ENCODE peak calls at places on chromosomes 6 and 20, in seven cellular contexts. F is CD4-positive, CD25-positive, alpha-beta regulatory T cell; M is brain microvascular endothelial cell; S is psoas muscle; N is neural progenitor cell; T is heart left ventricle; D is GM23248. R is an unnamed sample.

GRCh38 chr6:127484207-127484858 is 25.1 kb upstream of the KIAA0408 start:
- DNase-seq in F (peak; percentile 36), N (no peak), S (no peak), D (peak; percentile 69), M (peak; percentile 61), T (no peak), R (peak; percentile 40)

GRCh38 chr6:169112483-169113320 is 140.9 kb downstream of the THBS2 start:
- DNase-seq in T (no peak), S (no peak), N (no peak), F (no peak), M (no peak), D (no peak), R (no peak)

GRCh38 chr6:139821669-139822223 is 447.3 kb upstream of the CITED2 start:
- DNase-seq in M (no peak), D (no peak), S (no peak), N (no peak), T (no peak), F (no peak), R (peak; percentile 65)

GRCh38 chr20:64044484-64045247 is 4.8 kb downstream of the SOX18 start:
- DNase-seq in N (no peak), M (no peak), S (no peak), F (no peak), T (no peak), D (peak; percentile 84), R (peak; percentile 61)

GRCh38 chr6:168648240-168648639 is 207.3 kb downstream of the SMOC2 start:
- DNase-seq in S (no peak), M (no peak), T (no peak), D (no peak), N (no peak), F (no peak), R (peak; percentile 13)

GRCh38 chr6:137805622-137806021 is 61.4 kb upstream of the TNFAIP3 start:
- DNase-seq in F (no peak), M (no peak), N (no peak), D (no peak), T (peak; percentile 63), S (no peak), R (no peak)

GRCh38 chr6:119241124-119241491 is 108.5 kb downstream of the MAN1A1 start:
- DNase-seq in S (no peak), D (peak; percentile 25), N (no peak), F (no peak), M (no peak), T (no peak), R (no peak)

GRCh38 chr6:41040101-41040910 is 1.3 kb upstream of the UNC5CL start:
- DNase-seq in S (no peak), T (no peak), M (no peak), D (peak; percentile 38), F (no peak), N (no peak), R (no peak)

GRCh38 chr6:160990847-160991410 is 640 bp upstream of the MAP3K4 start:
- DNase-seq in F (no peak), D (no peak), N (no peak), S (no peak), T (no peak), M (no peak), R (no peak)

GRCh38 chr6:2763876-2764540 is 1.2 kb upstream of the WRNIP1 start:
- DNase-seq in D (no peak), N (no peak), T (peak; percentile 66), F (no peak), S (no peak), M (no peak), R (peak; percentile 29)

GRCh38 chr6:119340766-119341487 is 8.6 kb downstream of the MAN1A1 start:
- DNase-seq in F (no peak), T (no peak), D (no peak), S (no peak), N (peak; percentile 87), M (no peak), R (peak; percentile 17)

GRCh38 chr20:64133951-64134407 is 26.6 kb upstream of the NPBWR2 start:
- DNase-seq in T (peak; percentile 24), D (no peak), S (no peak), F (no peak), N (peak; percentile 60), M (no peak), R (peak; percentile 26)

GRCh38 chr20:53698321-53698978 is 104.8 kb upstream of the ZNF217 start:
- DNase-seq in D (no peak), T (no peak), S (no peak), F (no peak), M (no peak), N (no peak), R (no peak)

GRCh38 chr6:27407153-27407814 is 18.7 kb downstream of the ZNF391 start:
- DNase-seq in M (no peak), S (no peak), T (no peak), N (no peak), F (no peak), D (no peak), R (no peak)

GRCh38 chr6:39225946-39226437 is 3.3 kb downstream of the KCNK5 start:
- DNase-seq in D (no peak), T (peak; percentile 60), N (no peak), S (no peak), M (no peak), F (no peak), R (no peak)

GRCh38 chr6:108363756-108364356 is 69.0 kb downstream of the AFG1L start:
- DNase-seq in F (no peak), S (no peak), T (no peak), D (peak; percentile 13), N (peak; percentile 40), M (no peak), R (peak; percentile 37)

GRCh38 chr20:38226553-38226952 is 34.0 kb downstream of the KIAA1755 start:
- DNase-seq in M (no peak), F (no peak), N (no peak), T (no peak), S (no peak), D (no peak), R (no peak)

GRCh38 chr6:126268087-126268486 is 71.8 kb upstream of the CENPW start:
- DNase-seq in D (no peak), T (no peak), M (no peak), N (peak; percentile 1), S (no peak), F (no peak), R (peak; percentile 41)

GRCh38 chr20:14865169-14865568 is 527.8 kb upstream of the FLRT3 start:
- DNase-seq in S (no peak), M (no peak), F (no peak), N (no peak), D (peak; percentile 57), T (no peak), R (no peak)

GRCh38 chr6:84282566-84282965 is 55.1 kb upstream of the CEP162 start:
- DNase-seq in F (no peak), T (no peak), D (peak; percentile 75), S (peak; percentile 18), M (no peak), N (no peak), R (peak; percentile 50)

GRCh38 chr20:63957004-63957689 is 931 bp upstream of the UCKL1 start:
- DNase-seq in T (no peak), F (peak; percentile 46), D (peak; percentile 85), M (no peak), N (peak; percentile 72), S (peak; percentile 74), R (peak; percentile 80)

GRCh38 chr6:166809721-166810120 is 146.6 kb downstream of the RNASET2 start:
- DNase-seq in N (no peak), S (no peak), F (no peak), D (no peak), T (no peak), M (no peak), R (no peak)

GRCh38 chr6:166813461-166813860 is 142.9 kb downstream of the RNASET2 start:
- DNase-seq in M (no peak), T (no peak), D (no peak), F (no peak), N (no peak), S (no peak), R (no peak)

GRCh38 chr6:166814386-166814785 is 142.0 kb downstream of the RNASET2 start:
- DNase-seq in S (no peak), N (no peak), F (no peak), M (no peak), D (no peak), T (no peak), R (no peak)

GRCh38 chr6:166806962-166807757 is 149.2 kb downstream of the RNASET2 start:
- DNase-seq in F (no peak), D (no peak), T (no peak), N (no peak), M (no peak), S (no peak), R (no peak)

DNA sequence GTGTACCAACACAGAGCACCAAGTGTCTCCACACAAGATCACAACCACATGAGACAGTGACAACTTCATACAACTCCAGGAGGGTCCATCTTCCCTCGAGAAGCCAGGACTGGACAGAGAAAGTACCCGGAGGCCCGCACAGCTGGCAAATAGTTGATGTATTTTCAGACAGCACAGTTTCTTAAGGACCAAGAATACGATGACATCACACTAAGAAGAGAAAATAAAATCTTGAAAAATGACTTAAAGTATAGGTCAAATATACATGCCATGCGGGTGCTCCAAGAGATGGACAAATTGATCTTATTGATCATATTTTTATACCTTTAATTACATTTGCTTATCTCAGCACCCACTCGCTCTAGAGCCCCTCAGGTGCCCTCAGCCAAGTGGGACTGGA is 145.5 kb downstream of the RNASET2 start:
- DNase-seq in M (no peak), T (no peak), S (no peak), D (no peak), N (no peak), F (no peak), R (no peak)
- H3K36me3 ChIP-seq in M (no peaks in the 10 kb centered on the region), T (no peaks in the 10 kb centered on the region), S (no peaks in the 10 kb centered on the region), D (no peaks in the 10 kb centered on the region), N (no peaks in the 10 kb centered on the region), F (no peaks in the 10 kb centered on the region), R (no peaks in the 10 kb centered on the region)

DNA sequence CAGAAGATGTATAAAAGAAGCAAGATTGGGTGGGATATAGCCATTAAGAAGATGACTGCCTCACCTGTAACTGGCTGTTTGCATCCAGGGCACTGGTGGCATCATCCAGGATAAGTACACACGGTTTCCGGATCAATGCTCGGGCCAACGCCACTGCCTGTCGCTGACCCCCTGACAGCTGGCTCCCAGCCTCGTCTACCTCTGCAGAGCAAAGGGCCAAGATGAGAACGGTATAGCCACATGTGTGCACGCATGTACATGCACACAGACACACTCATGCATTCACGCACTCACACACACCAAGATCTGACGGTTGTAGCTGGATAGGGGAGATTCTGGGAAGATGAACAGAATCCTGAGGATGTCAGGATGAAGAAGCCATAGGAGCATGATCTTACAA is 3.2 kb upstream of the PSMB8 start:
- DNase-seq in F (no peak), S (no peak), D (no peak), M (no peak), T (no peak), N (no peak), R (no peak)
- H3K36me3 ChIP-seq in F (peaks cover 69% of the 10 kb centered on the region), S (peaks cover 65% of the 10 kb centered on the region), D (peaks cover 13% of the 10 kb centered on the region), M (peaks cover 41% of the 10 kb centered on the region), T (peaks cover 76% of the 10 kb centered on the region), N (no peaks in the 10 kb centered on the region), R (peaks cover 3% of the 10 kb centered on the region)

GRCh38 chr6:33314515-33314942 is 651 bp upstream of the TAPBP start:
- DNase-seq in S (peak; percentile 62), T (peak; percentile 68), F (peak; percentile 76), M (peak; percentile 89), N (peak; percentile 62), D (peak; percentile 88), R (peak; percentile 80)
- H3K36me3 ChIP-seq in S (peaks cover 24% of the 10 kb centered on the region), T (peaks cover 30% of the 10 kb centered on the region), F (peaks cover 18% of the 10 kb centered on the region), M (peaks cover 23% of the 10 kb centered on the region), N (no peaks in the 10 kb centered on the region), D (peaks cover 11% of the 10 kb centered on the region), R (peaks cover 24% of the 10 kb centered on the region)

DNA sequence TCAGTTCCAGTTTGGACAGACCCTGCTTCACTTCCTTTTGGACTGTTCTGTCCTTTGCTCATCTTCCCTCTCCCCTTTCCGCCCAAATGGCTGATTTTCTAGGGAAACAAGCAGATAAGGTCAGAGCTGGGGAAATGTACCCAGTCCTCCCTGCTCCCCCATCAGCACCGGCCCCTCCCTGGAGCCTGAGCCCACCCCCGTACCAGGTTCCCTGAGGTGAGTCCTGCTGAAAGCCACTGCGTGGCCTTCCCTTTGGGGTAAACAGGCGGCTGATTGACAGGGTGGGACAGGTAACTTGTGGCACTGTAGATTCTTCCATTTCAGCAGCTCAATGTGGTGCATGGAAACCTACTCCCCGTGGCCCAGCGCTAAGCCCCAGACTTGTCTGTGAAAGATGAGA is 70.5 kb downstream of the NPEPL1 start:
- DNase-seq in D (no peak), F (no peak), M (no peak), N (no peak), T (no peak), S (no peak), R (no peak)
- H3K36me3 ChIP-seq in D (no peaks in the 10 kb centered on the region), F (no peaks in the 10 kb centered on the region), M (no peaks in the 10 kb centered on the region), N (no peaks in the 10 kb centered on the region), T (no peaks in the 10 kb centered on the region), S (no peaks in the 10 kb centered on the region), R (no peaks in the 10 kb centered on the region)